ENCODE peak calls at places on chromosomes 7 and 10, in six cellular contexts. One of them, this sample, is unnamed.

GRCh38 chr7:111274882-111275281 is 184.0 kb downstream of the LRRN3 start:
- DNase-seq in A549: no peak
- DNase-seq in GM12878: no peak
- DNase-seq in HepG2: no peak
- DNase-seq in endothelial cell of umbilical vein: peak
- DNase-seq in K562: peak
- DNase-seq in this sample: no peak

GRCh38 chr10:11403116-11403515 is 208.3 kb downstream of the USP6NL start:
- DNase-seq in K562: no peak
- DNase-seq in A549: no peak
- DNase-seq in GM12878: no peak
- DNase-seq in HepG2: no peak
- DNase-seq in endothelial cell of umbilical vein: no peak
- DNase-seq in this sample: peak

GRCh38 chr7:154927624-154928125 is 75.2 kb downstream of the PAXIP1 start:
- DNase-seq in K562: peak
- DNase-seq in endothelial cell of umbilical vein: peak
- DNase-seq in GM12878: peak
- DNase-seq in HepG2: peak
- DNase-seq in A549: peak
- DNase-seq in this sample: peak

GRCh38 chr7:81573128-81573527 is 196.7 kb downstream of the HGF start:
- DNase-seq in GM12878: no peak
- DNase-seq in HepG2: no peak
- DNase-seq in K562: no peak
- DNase-seq in A549: no peak
- DNase-seq in endothelial cell of umbilical vein: no peak
- DNase-seq in this sample: no peak

GRCh38 chr7:46391215-46391614 is 470.1 kb upstream of the IGFBP3 start:
- DNase-seq in GM12878: no peak
- DNase-seq in HepG2: no peak
- DNase-seq in A549: no peak
- DNase-seq in K562: no peak
- DNase-seq in endothelial cell of umbilical vein: peak
- DNase-seq in this sample: no peak

GRCh38 chr7:43166686-43167085 is 54.2 kb downstream of the HECW1 start:
- DNase-seq in A549: no peak
- DNase-seq in endothelial cell of umbilical vein: no peak
- DNase-seq in HepG2: no peak
- DNase-seq in GM12878: no peak
- DNase-seq in K562: no peak
- DNase-seq in this sample: no peak

GRCh38 chr7:123757095-123757494 is 8.3 kb upstream of the WASL start:
- DNase-seq in A549: no peak
- DNase-seq in endothelial cell of umbilical vein: no peak
- DNase-seq in GM12878: no peak
- DNase-seq in HepG2: no peak
- DNase-seq in K562: no peak
- DNase-seq in this sample: no peak

GRCh38 chr10:16686081-16686902 is 130.9 kb downstream of the RSU1 start:
- DNase-seq in GM12878: no peak
- DNase-seq in A549: no peak
- DNase-seq in endothelial cell of umbilical vein: no peak
- DNase-seq in HepG2: no peak
- DNase-seq in K562: no peak
- DNase-seq in this sample: no peak

GRCh38 chr10:87094373-87095240 is at the start of the genes GLUD1 and SHLD2:
- DNase-seq in GM12878: peak
- DNase-seq in HepG2: peak
- DNase-seq in endothelial cell of umbilical vein: peak
- DNase-seq in K562: peak
- DNase-seq in A549: peak
- DNase-seq in this sample: peak

GRCh38 chr10:131767716-131768115 is 133.1 kb upstream of the PPP2R2D start:
- DNase-seq in A549: no peak
- DNase-seq in K562: no peak
- DNase-seq in HepG2: no peak
- DNase-seq in endothelial cell of umbilical vein: no peak
- DNase-seq in GM12878: no peak
- DNase-seq in this sample: no peak

GRCh38 chr10:14254368-14254767 is 76.4 kb downstream of the FRMD4A start:
- DNase-seq in endothelial cell of umbilical vein: no peak
- DNase-seq in GM12878: no peak
- DNase-seq in A549: no peak
- DNase-seq in K562: no peak
- DNase-seq in HepG2: no peak
- DNase-seq in this sample: no peak
- TF ChIP-seq MYC in endothelial cell of umbilical vein: no peak
- TF ChIP-seq MYC in GM12878: no peak
- TF ChIP-seq MYC in A549: no peak
- TF ChIP-seq MYC in K562: no peak
- TF ChIP-seq MYC in HepG2: no peak
- TF ChIP-seq MYC in this sample: no peak

DNA sequence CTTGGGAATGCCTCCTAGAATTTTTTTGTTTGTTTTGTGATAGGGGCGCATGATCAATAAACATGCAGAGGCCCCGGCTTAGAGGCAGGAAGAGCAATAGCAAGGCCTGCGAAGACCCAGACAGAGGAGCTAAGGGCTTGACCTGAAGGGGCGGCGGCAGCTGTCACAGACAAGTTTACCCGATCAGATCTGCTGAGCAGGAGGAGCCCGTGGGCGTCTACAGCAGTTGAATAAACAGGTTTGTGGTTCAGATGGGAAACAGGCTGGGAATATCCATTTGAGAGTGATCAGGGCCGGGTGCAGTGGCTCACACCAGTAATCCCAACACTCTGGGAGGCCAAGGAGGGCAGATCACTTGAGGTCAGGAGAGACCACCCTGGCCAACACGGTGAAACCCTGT is 126.0 kb upstream of the CALN1 start:
- DNase-seq in HepG2: peak
- DNase-seq in endothelial cell of umbilical vein: no peak
- DNase-seq in K562: no peak
- DNase-seq in GM12878: no peak
- DNase-seq in A549: no peak
- DNase-seq in this sample: no peak
- TF ChIP-seq MYC in HepG2: no peak
- TF ChIP-seq MYC in endothelial cell of umbilical vein: no peak
- TF ChIP-seq MYC in K562: no peak
- TF ChIP-seq MYC in GM12878: no peak
- TF ChIP-seq MYC in A549: no peak
- TF ChIP-seq MYC in this sample: no peak

GRCh38 chr7:131726031-131726430 is 169.6 kb upstream of the PODXL start:
- DNase-seq in endothelial cell of umbilical vein: no peak
- DNase-seq in A549: no peak
- DNase-seq in GM12878: no peak
- DNase-seq in K562: no peak
- DNase-seq in HepG2: no peak
- DNase-seq in this sample: no peak

GRCh38 chr7:131727189-131727588 is 170.8 kb upstream of the PODXL start:
- DNase-seq in K562: no peak
- DNase-seq in GM12878: no peak
- DNase-seq in endothelial cell of umbilical vein: no peak
- DNase-seq in A549: no peak
- DNase-seq in HepG2: no peak
- DNase-seq in this sample: no peak

GRCh38 chr7:131724776-131725345 is 168.4 kb upstream of the PODXL start:
- DNase-seq in endothelial cell of umbilical vein: no peak
- DNase-seq in K562: no peak
- DNase-seq in GM12878: no peak
- DNase-seq in HepG2: no peak
- DNase-seq in A549: no peak
- DNase-seq in this sample: no peak

GRCh38 chr7:131723926-131724325 is 167.5 kb upstream of the PODXL start:
- DNase-seq in A549: peak
- DNase-seq in endothelial cell of umbilical vein: no peak
- DNase-seq in K562: no peak
- DNase-seq in HepG2: peak
- DNase-seq in GM12878: no peak
- DNase-seq in this sample: no peak

GRCh38 chr7:131726680-131727079 is 170.3 kb upstream of the PODXL start:
- DNase-seq in A549: no peak
- DNase-seq in endothelial cell of umbilical vein: no peak
- DNase-seq in K562: no peak
- DNase-seq in HepG2: no peak
- DNase-seq in GM12878: no peak
- DNase-seq in this sample: no peak
- TF ChIP-seq MYC in A549: no peak
- TF ChIP-seq MYC in endothelial cell of umbilical vein: no peak
- TF ChIP-seq MYC in K562: no peak
- TF ChIP-seq MYC in HepG2: no peak
- TF ChIP-seq MYC in GM12878: no peak
- TF ChIP-seq MYC in this sample: no peak

GRCh38 chr10:69769395-69769989 is 32.2 kb upstream of the COL13A1 start:
- DNase-seq in GM12878: no peak
- DNase-seq in A549: peak
- DNase-seq in K562: no peak
- DNase-seq in HepG2: no peak
- DNase-seq in endothelial cell of umbilical vein: peak
- DNase-seq in this sample: peak
- TF ChIP-seq MYC in GM12878: no peak
- TF ChIP-seq MYC in A549: no peak
- TF ChIP-seq MYC in K562: no peak
- TF ChIP-seq MYC in HepG2: no peak
- TF ChIP-seq MYC in endothelial cell of umbilical vein: no peak
- TF ChIP-seq MYC in this sample: no peak

GRCh38 chr7:118870187-118870586 is 645.7 kb downstream of the ANKRD7 start:
- DNase-seq in A549: no peak
- DNase-seq in GM12878: no peak
- DNase-seq in K562: no peak
- DNase-seq in endothelial cell of umbilical vein: no peak
- DNase-seq in HepG2: peak
- DNase-seq in this sample: peak
- TF ChIP-seq MYC in A549: no peak
- TF ChIP-seq MYC in GM12878: no peak
- TF ChIP-seq MYC in K562: no peak
- TF ChIP-seq MYC in endothelial cell of umbilical vein: no peak
- TF ChIP-seq MYC in HepG2: no peak
- TF ChIP-seq MYC in this sample: no peak

GRCh38 chr10:79507436-79508167 is 4.7 kb upstream of the EIF5AL1 start:
- DNase-seq in A549: no peak
- DNase-seq in K562: no peak
- DNase-seq in endothelial cell of umbilical vein: no peak
- DNase-seq in GM12878: no peak
- DNase-seq in HepG2: no peak
- DNase-seq in this sample: no peak

GRCh38 chr10:79496896-79497295 is 15.4 kb upstream of the EIF5AL1 start:
- DNase-seq in endothelial cell of umbilical vein: no peak
- DNase-seq in HepG2: no peak
- DNase-seq in A549: no peak
- DNase-seq in K562: no peak
- DNase-seq in GM12878: no peak
- DNase-seq in this sample: peak

GRCh38 chr10:79505771-79506351 is 6.5 kb upstream of the EIF5AL1 start:
- DNase-seq in HepG2: no peak
- DNase-seq in endothelial cell of umbilical vein: no peak
- DNase-seq in A549: no peak
- DNase-seq in K562: no peak
- DNase-seq in GM12878: no peak
- DNase-seq in this sample: peak

GRCh38 chr10:79498431-79498830 is 13.9 kb upstream of the EIF5AL1 start:
- DNase-seq in K562: no peak
- DNase-seq in HepG2: no peak
- DNase-seq in endothelial cell of umbilical vein: no peak
- DNase-seq in GM12878: no peak
- DNase-seq in A549: no peak
- DNase-seq in this sample: no peak

DNA sequence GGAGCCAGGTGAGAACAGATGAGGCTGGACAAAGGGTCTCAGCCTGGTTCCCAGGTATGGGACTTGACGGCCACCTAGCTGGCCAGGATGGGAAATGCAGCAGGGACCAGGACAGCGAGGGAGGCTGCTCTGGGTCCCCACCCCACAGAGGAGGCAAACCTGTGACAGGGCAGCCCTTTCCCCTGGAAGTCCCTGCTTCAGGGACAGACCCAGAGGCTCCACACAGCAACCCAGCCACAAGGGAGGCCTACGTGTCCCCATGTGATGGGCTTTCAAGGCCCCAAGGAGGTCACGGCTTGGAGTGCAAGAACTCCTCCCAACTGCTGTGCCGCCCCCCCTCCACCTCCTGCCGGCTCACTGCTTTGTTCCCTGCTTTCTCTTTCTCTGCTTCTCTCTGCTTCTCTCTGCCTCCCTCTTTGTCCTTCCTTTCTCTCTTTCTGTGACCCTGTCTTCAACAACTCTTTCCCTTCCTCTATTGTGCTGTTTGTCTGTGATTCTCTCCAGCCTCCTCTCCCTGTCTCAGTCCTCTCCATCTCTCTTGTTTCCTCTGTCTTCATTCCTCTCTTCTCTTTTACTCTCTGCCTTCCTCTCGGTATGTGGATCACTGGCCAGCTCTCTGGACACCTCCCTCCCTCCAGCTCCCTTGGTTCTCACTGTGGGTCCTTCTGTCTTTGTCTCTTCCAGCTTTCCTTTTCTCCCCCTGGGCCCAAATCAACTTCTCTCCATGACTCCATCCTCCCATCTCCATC is 9.6 kb upstream of the EIF5AL1 start:
- DNase-seq in GM12878: no peak
- DNase-seq in HepG2: peak
- DNase-seq in endothelial cell of umbilical vein: no peak
- DNase-seq in A549: no peak
- DNase-seq in K562: peak
- DNase-seq in this sample: peak
- TF ChIP-seq MYC in GM12878: no peak
- TF ChIP-seq MYC in HepG2: no peak
- TF ChIP-seq MYC in endothelial cell of umbilical vein: no peak
- TF ChIP-seq MYC in A549: no peak
- TF ChIP-seq MYC in K562: no peak
- TF ChIP-seq MYC in this sample: no peak

GRCh38 chr7:141974831-141975230 is 1.3 kb upstream of the TAS2R38 start:
- DNase-seq in GM12878: no peak
- DNase-seq in K562: no peak
- DNase-seq in endothelial cell of umbilical vein: no peak
- DNase-seq in HepG2: peak
- DNase-seq in A549: no peak
- DNase-seq in this sample: peak
- TF ChIP-seq MYC in GM12878: no peak
- TF ChIP-seq MYC in K562: no peak
- TF ChIP-seq MYC in endothelial cell of umbilical vein: no peak
- TF ChIP-seq MYC in HepG2: no peak
- TF ChIP-seq MYC in A549: no peak
- TF ChIP-seq MYC in this sample: no peak

GRCh38 chr10:79148452-79149344 is 79.9 kb downstream of the ZMIZ1 start:
- DNase-seq in K562: peak
- DNase-seq in A549: no peak
- DNase-seq in HepG2: no peak
- DNase-seq in endothelial cell of umbilical vein: peak
- DNase-seq in GM12878: no peak
- DNase-seq in this sample: no peak
- TF ChIP-seq MYC in K562: no peak
- TF ChIP-seq MYC in A549: no peak
- TF ChIP-seq MYC in HepG2: no peak
- TF ChIP-seq MYC in endothelial cell of umbilical vein: no peak
- TF ChIP-seq MYC in GM12878: no peak
- TF ChIP-seq MYC in this sample: no peak

GRCh38 chr10:77689339-77689738 is 51.7 kb upstream of the KCNMA1 start:
- DNase-seq in HepG2: no peak
- DNase-seq in A549: no peak
- DNase-seq in endothelial cell of umbilical vein: no peak
- DNase-seq in GM12878: no peak
- DNase-seq in K562: no peak
- DNase-seq in this sample: no peak
- TF ChIP-seq MYC in HepG2: no peak
- TF ChIP-seq MYC in A549: no peak
- TF ChIP-seq MYC in endothelial cell of umbilical vein: no peak
- TF ChIP-seq MYC in GM12878: no peak
- TF ChIP-seq MYC in K562: no peak
- TF ChIP-seq MYC in this sample: no peak